ENCODE peak calls at places on chromosomes 2 and 18, in four cellular contexts. M, O, C and K are unnamed samples.

GRCh38 chr2:168039885-168040284 is 207.5 kb downstream of the STK39 start:
- DNase-seq in M (no peak), C (no peak), O (no peak), K (no peak)

GRCh38 chr2:2640818-2641217 is 309.7 kb upstream of the MYT1L start:
- DNase-seq in O (no peak), C (no peak), M (no peak), K (no peak)

GRCh38 chr2:104678181-104678580 is 175.7 kb upstream of the POU3F3 start:
- DNase-seq in M (no peak), O (no peak), C (no peak), K (no peak)

GRCh38 chr2:797993-798392 is 120.8 kb upstream of the TMEM18 start:
- DNase-seq in M (no peak), O (no peak), C (peak; percentile 14), K (no peak)

GRCh38 chr2:223383315-223383714 is 218.8 kb downstream of the SCG2 start:
- DNase-seq in O (no peak), M (no peak), C (no peak), K (no peak)

GRCh38 chr2:197668296-197668695 is 7.1 kb downstream of the RFTN2 start:
- DNase-seq in O (no peak), M (no peak), C (no peak), K (no peak)

GRCh38 chr2:98379311-98380202 is 33.3 kb downstream of the CNGA3 start:
- DNase-seq in O (no peak), M (no peak), C (no peak), K (no peak)

GRCh38 chr2:17901246-17901645 is 22.8 kb downstream of the KCNS3 start:
- DNase-seq in M (no peak), C (no peak), O (peak; percentile 7), K (peak; percentile 75)

GRCh38 chr2:99572380-99572779 is 82.6 kb upstream of the REV1 start:
- DNase-seq in O (no peak), M (no peak), C (no peak), K (no peak)

GRCh38 chr2:234377761-234378341 is 119.0 kb downstream of the ARL4C start:
- DNase-seq in C (no peak), O (no peak), M (no peak), K (no peak)

GRCh38 chr18:22343613-22344012 is 74.1 kb downstream of the CTAGE1 start:
- DNase-seq in O (no peak), M (no peak), C (no peak), K (no peak)

GRCh38 chr2:86078801-86079545 is 26.7 kb downstream of the POLR1A start:
- DNase-seq in M (no peak), C (peak; percentile 34), O (peak; percentile 69), K (no peak)

GRCh38 chr2:148640767-148641166 is 3.8 kb upstream of the EPC2 start:
- DNase-seq in M (no peak), O (peak; percentile 43), C (no peak), K (no peak)

GRCh38 chr2:16475581-16475980 is 190.1 kb downstream of the CYRIA start:
- DNase-seq in O (no peak), C (no peak), M (no peak), K (peak; percentile 26)

GRCh38 chr18:68555935-68556334 is 159.0 kb downstream of the TMX3 start:
- DNase-seq in C (no peak), M (no peak), O (no peak), K (no peak)

GRCh38 chr18:79795446-79795845 is 2.3 kb upstream of the KCNG2 start:
- DNase-seq in M (no peak), O (no peak), C (no peak), K (no peak)

GRCh38 chr2:25294573-25295462 is 46.9 kb downstream of the DNMT3A start:
- DNase-seq in C (peak; percentile 80), O (peak; percentile 24), M (peak; percentile 12), K (peak; percentile 39)

GRCh38 chr18:64100136-64100922 is 48.6 kb downstream of the LINC00305 start:
- DNase-seq in O (no peak), C (no peak), M (no peak), K (no peak)

GRCh38 chr2:74877376-74877775 is 43.4 kb downstream of the HK2 start:
- DNase-seq in C (no peak), M (no peak), O (no peak), K (no peak)

GRCh38 chr2:100783986-100784385 is 36.0 kb upstream of the NPAS2 start:
- DNase-seq in C (no peak), M (no peak), O (no peak), K (no peak)

GRCh38 chr2:172311921-172312345 is 115.5 kb upstream of the ITGA6 start:
- DNase-seq in C (peak; percentile 68), O (no peak), M (no peak), K (no peak)

GRCh38 chr18:55694291-55694690 is 106.3 kb upstream of the TCF4 start:
- DNase-seq in C (no peak), M (no peak), O (no peak), K (no peak)

GRCh38 chr2:120403261-120403660 is 57.3 kb downstream of the INHBB start:
- DNase-seq in C (no peak), O (no peak), M (no peak), K (no peak)

GRCh38 chr2:136645458-136645857 is 119.9 kb upstream of the THSD7B start:
- DNase-seq in M (no peak), O (no peak), C (no peak), K (no peak)

GRCh38 chr2:50658883-50659282 is 373.0 kb downstream of the NRXN1 start:
- DNase-seq in M (no peak), O (no peak), C (no peak), K (peak; percentile 36)

DNA sequence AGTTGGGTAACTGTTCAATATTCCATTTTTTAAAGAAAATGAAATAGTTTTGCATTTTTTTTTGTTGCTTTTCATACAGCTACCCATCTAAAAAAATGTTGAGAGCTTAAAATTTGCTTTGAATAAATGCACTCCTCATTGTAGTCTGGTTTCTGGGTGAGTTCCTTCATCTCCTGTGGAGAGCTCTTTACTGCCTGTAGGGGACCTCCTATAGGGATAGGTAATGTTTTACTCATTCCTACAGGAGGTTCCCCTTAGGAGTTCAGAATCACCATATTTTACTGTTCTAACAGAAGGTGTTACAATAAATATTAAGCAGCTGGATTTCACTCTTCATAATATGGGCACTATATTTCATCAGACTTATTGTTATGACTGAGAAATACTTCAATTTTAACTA is 947.3 kb upstream of the CRIM1 start:
- DNase-seq in C (no peak), O (no peak), M (no peak), K (no peak)
- TF ChIP-seq CTCF in C (no peak), O (no peak), M (no peak), K (no peak)

GRCh38 chr18:76494181-76494540 is 881 bp downstream of the ZNF516 start:
- DNase-seq in O (no peak), C (no peak), M (no peak), K (peak; percentile 39)
- H3K27ac ChIP-seq in O (peak overlapping the region; percentile 99), C (peak overlapping the region; percentile 92), M (peak overlapping the region; percentile 47), K (peak overlapping the region; percentile 93)

GRCh38 chr2:166972002-166972401 is 83.7 kb downstream of the XIRP2 start:
- DNase-seq in C (no peak), M (no peak), O (no peak), K (no peak)

DNA sequence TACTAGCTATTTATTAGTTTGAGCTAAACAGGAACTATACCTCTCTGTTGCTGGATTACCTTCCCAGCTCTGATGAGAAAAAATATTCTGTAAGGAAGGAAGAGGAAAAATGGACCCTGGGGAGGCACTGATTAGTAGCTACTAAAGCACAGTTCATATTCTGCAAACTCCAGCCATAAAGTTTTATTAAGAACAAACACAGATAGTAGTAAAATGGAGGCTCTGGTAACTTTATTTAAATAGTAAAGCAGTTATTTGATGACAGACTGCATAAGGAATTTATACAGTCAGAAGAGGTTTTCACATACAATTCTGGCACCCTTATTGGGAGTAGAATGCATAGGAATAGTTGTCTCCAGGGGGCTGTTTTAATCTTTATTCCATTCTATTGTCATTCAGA is 84.1 kb downstream of the XIRP2 start:
- DNase-seq in C (no peak), M (no peak), O (no peak), K (no peak)
- TF ChIP-seq CTCF in C (no peak), M (no peak), O (no peak), K (no peak)

GRCh38 chr2:152491139-152491472 is 156.1 kb downstream of the FMNL2 start:
- DNase-seq in M (no peak), C (no peak), O (no peak), K (no peak)
- H3K27ac ChIP-seq in M (no peak overlapping the region), C (peak overlapping the region; percentile 24), O (peak overlapping the region; percentile 46), K (peak overlapping the region; percentile 43)

DNA sequence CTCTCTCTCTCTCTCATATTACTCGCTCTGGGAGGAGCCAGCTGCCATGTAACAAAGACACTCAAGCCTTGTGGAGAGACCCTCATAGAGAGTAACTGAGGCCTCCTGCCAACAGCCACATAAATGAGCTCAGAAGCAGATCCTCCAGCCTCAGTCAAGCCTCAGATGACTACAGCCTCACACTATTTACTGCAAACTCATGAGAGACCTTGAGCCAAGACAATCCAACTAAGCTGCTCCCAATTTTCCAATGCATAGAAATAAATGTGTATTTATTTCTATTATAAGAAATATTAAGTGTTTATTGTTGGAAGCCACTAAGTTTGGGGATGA is 173.1 kb upstream of the CHAC2 start:
- DNase-seq in C (no peak), O (no peak), M (no peak), K (no peak)
- TF ChIP-seq CTCF in C (no peak), O (no peak), M (no peak), K (no peak)

DNA sequence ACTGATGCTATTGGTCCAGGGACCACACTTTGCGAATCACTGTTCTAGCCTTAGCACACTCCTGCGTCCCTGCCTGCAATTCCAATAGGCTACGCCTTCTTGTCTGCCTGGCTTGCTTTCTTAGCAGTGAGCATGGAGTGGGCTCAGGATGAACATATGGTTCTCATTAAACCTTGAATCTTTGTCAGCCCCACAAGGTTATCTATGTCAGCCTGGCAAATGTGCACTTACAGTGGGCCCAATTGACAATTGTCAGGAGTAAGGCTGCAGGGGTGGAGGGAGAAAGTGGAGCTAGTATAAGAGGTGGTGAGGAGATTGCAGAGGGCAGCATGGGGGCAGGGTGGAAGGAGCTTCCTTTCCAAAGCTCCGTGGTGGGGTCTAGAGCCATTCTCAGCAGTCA is 438.2 kb upstream of the ST6GAL2 start:
- DNase-seq in M (no peak), C (no peak), O (no peak), K (no peak)
- H3K27ac ChIP-seq in M (no peak overlapping the region), C (no peak overlapping the region), O (no peak overlapping the region), K (no peak overlapping the region)

GRCh38 chr2:149799296-149799695 is 211.7 kb upstream of the MMADHC start:
- DNase-seq in M (peak; percentile 2), O (peak; percentile 35), C (no peak), K (peak; percentile 19)
- TF ChIP-seq CTCF in M (peak; percentile 49), O (peak; percentile 55), C (no peak), K (peak; percentile 49)

DNA sequence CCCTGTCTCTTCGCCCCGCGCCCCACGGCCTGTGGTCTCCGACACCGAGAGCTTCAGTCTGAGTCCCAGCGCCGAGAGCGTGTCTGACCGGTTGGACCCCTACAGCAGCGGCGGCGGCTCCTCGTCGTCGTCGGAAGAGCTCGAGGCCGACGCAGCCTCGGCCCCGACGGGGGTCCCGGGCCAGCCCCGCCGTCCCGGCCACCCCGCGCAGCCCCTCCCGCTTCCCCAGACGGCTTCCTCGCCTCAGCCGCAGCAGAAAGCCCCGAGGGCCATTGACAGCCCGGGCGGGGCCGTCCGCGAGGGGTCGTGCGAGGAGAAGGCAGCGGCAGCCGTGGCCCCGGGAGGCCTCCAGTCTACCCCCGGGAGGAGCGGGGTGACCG is 1.3 kb downstream of the PHLPP1 start:
- DNase-seq in O (peak; percentile 21), C (peak; percentile 45), M (no peak), K (peak; percentile 37)
- H3K27ac ChIP-seq in O (peak overlapping the region; percentile 93), C (peak overlapping the region; percentile 94), M (peak overlapping the region; percentile 64), K (peak overlapping the region; percentile 95)